ENCODE peak calls at places on chromosomes 2 and 18, in four cellular contexts. A is K562, C is GM12878, R is HL-60. Y is an unnamed sample.

GRCh38 chr2:239014897-239015768 is 167.2 kb downstream of the TWIST2 start:
- DNase-seq in A (no peak), C (no peak), R (no peak), Y (no peak)

GRCh38 chr18:2900742-2901404 is 54.1 kb downstream of the EMILIN2 start:
- DNase-seq in A (no peak), C (no peak), R (no peak), Y (no peak)

GRCh38 chr2:231181848-231182247 is 16.6 kb upstream of the ARMC9 start:
- DNase-seq in A (peak; percentile 58), C (peak; percentile 52), R (peak; percentile 96), Y (no peak)

GRCh38 chr2:237026981-237027711 is 58.5 kb upstream of the COPS8 start:
- DNase-seq in A (peak; percentile 20), C (no peak), R (peak; percentile 41), Y (peak; percentile 18)

GRCh38 chr18:43846302-43846701 is 569.0 kb upstream of the SYT4 start:
- DNase-seq in A (no peak), C (no peak), R (no peak), Y (no peak)

GRCh38 chr2:46547223-46548102 is 68.1 kb downstream of the TMEM247 start:
- DNase-seq in A (no peak), C (no peak), R (peak; percentile 84), Y (no peak)

GRCh38 chr2:23502096-23502495 is 117.1 kb downstream of the KLHL29 start:
- DNase-seq in A (no peak), C (no peak), R (no peak), Y (no peak)

GRCh38 chr18:6683112-6683876 is 46.2 kb upstream of the ARHGAP28 start:
- DNase-seq in A (peak; percentile 98), C (no peak), R (no peak), Y (no peak)

GRCh38 chr18:54392621-54393023 is 34.9 kb downstream of the C18orf54 start:
- DNase-seq in A (peak; percentile 30), C (no peak), R (peak; percentile 51), Y (no peak)

DNA sequence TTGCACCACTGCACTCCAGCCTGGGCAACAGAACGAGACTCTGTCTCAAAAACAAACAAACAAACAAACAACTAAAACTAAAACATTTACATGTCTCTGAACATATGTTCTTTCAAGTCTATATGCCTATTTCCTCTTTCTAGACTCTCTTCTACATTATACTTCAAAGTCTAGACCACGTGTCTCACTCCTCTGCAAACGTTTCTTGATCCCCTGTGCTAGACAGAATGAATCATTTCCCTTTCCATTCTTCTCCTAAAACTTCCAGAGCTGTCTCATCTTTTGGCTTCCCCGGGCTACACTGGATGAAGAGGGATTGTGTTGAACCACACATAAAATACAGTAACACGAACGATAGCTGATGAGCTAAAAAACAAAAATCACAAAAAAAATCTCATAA is 67.1 kb downstream of the BAZ2B start:
- DNase-seq in A (no peak), C (no peak), R (peak; percentile 22), Y (no peak)
- TF ChIP-seq POLR2AphosphoS5 in A (no peak), C (no peak), R (no peak), Y (no peak)

GRCh38 chr2:105688946-105689345 is 55.8 kb upstream of the NCK2 start:
- DNase-seq in A (no peak), C (no peak), R (no peak), Y (no peak)

GRCh38 chr2:105691942-105692341 is 52.8 kb upstream of the NCK2 start:
- DNase-seq in A (no peak), C (peak; percentile 17), R (no peak), Y (no peak)

GRCh38 chr2:105689484-105689883 is 55.2 kb upstream of the NCK2 start:
- DNase-seq in A (no peak), C (no peak), R (no peak), Y (no peak)

GRCh38 chr2:105686588-105686987 is 58.1 kb upstream of the NCK2 start:
- DNase-seq in A (no peak), C (no peak), R (no peak), Y (no peak)

DNA sequence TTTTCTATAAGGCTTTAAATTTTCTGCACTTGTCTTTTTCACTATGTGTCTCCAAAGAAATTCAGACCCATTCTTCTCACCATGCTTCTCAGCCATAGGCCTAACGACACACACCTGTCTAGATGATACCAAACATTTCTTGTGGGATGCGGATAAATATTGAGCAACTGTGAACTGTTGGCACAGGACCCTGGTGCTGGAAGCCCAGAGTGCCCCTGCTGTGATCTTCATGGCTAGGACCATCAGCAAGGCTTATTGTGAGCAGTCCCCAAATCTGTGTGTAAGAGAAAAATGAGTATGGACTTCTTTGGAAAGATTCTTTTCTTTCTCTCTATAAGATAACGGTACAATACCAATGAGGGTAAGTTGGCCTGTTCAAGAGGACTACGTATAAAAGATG is 54.1 kb upstream of the NCK2 start:
- DNase-seq in A (no peak), C (no peak), R (no peak), Y (no peak)
- TF ChIP-seq SPI1 in A (no peak), C (no peak), R (no peak), Y (no peak)

DNA sequence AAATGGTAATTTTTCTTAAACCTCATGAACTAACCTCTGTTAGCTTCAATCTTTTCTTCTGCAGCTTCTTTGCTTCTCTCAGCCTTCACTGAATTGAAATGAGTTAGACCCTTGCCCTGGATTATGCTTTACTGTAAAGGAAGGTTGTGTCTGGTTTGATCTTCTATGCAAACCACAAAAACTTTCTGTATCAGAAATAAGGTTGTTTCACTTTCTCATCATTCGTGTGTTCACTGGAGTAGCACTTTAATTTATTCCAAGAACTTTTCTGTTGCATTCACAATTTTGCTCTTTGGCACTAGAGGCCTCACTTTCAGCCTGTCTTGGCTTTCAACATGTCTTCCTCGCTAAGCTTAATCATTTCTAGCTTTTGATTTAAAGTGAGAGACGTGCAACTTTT is 365.3 kb downstream of the TDRD15 start:
- DNase-seq in A (no peak), C (no peak), R (no peak), Y (no peak)
- TF ChIP-seq POLR2AphosphoS5 in A (no peak), C (no peak), R (no peak), Y (no peak)

DNA sequence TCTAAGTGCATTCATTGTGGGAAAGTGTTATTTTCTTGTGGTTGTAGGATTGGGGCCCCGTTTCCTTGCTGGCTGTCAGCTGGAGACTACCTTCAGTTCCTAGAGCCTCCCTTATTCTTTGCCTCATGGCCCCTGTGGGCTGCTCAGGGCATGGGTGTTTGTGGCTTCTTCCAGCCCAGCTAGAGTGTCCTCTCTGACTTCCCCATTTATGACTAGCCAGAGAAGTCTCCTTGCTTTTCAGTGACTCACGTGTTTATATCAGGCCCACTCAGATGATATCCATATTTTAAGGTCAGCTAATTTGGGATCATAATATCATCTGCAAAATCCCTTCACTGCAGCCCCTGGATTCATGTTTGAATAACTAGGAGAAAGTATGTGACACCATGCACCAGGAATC is 62.8 kb downstream of the DTNA start:
- DNase-seq in A (no peak), C (no peak), R (peak; percentile 17), Y (no peak)
- TF ChIP-seq SPI1 in A (no peak), C (no peak), R (peak; percentile 83), Y (no peak)

GRCh38 chr2:113965644-113966043 is 75.8 kb downstream of the ACTR3 start:
- DNase-seq in A (peak; percentile 35), C (no peak), R (peak; percentile 49), Y (no peak)
- TF ChIP-seq POLR2AphosphoS5 in A (no peak), C (peak; percentile 35), R (peak; percentile 34), Y (peak; percentile 67)

DNA sequence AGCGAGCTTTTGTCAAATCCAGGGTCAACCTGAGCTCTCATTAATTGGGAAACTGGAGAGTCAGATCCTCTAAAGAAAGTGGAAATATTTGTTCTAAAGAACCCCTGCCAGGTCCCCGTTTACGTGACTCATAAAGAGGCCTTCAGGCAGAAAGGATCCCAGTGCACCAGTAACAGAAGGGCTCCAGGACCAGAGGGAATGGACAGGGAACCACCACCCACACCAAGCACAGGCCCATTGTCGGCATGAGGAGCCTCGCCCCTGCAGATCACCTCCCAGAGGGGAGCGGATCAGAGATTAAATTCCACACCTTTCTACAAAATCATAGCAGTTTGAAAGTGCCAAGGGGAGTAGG is 16.4 kb upstream of the C1QL2 start:
- DNase-seq in A (no peak), C (no peak), R (no peak), Y (no peak)
- TF ChIP-seq SPI1 in A (no peak), C (no peak), R (no peak), Y (no peak)

GRCh38 chr2:37672870-37673184 is 1.4 kb upstream of the CDC42EP3 start:
- DNase-seq in A (no peak), C (no peak), R (no peak), Y (no peak)

GRCh38 chr2:37672104-37672869 is 845 bp upstream of the CDC42EP3 start:
- DNase-seq in A (peak; percentile 70), C (no peak), R (peak; percentile 78), Y (peak; percentile 75)

GRCh38 chr2:37671816-37672103 is 318 bp upstream of the CDC42EP3 start:
- DNase-seq in A (no peak), C (no peak), R (no peak), Y (no peak)

GRCh38 chr2:37676274-37676673 is 4.8 kb upstream of the CDC42EP3 start:
- DNase-seq in A (no peak), C (no peak), R (no peak), Y (no peak)

DNA sequence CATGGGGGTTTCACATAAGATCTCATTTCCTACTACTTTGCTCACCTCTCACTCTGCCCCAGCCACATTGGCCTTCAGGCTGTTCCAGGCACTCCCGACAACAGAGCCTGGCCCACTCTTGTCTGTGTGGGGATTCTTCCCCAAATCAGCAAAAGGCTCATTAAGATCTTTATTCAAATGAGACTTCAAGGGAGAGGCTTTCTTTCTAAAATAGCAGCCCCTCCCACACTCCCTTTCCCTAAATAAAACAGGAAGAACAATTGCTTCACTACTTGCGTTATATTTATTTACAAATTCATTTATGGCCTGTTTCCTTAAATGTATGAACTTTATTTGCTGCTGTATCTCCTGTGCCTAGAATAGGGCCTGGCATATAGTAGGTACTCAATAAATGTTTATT is 3.6 kb upstream of the CDC42EP3 start:
- DNase-seq in A (no peak), C (no peak), R (peak; percentile 25), Y (no peak)
- TF ChIP-seq POLR2AphosphoS5 in A (no peak), C (no peak), R (no peak), Y (no peak)

DNA sequence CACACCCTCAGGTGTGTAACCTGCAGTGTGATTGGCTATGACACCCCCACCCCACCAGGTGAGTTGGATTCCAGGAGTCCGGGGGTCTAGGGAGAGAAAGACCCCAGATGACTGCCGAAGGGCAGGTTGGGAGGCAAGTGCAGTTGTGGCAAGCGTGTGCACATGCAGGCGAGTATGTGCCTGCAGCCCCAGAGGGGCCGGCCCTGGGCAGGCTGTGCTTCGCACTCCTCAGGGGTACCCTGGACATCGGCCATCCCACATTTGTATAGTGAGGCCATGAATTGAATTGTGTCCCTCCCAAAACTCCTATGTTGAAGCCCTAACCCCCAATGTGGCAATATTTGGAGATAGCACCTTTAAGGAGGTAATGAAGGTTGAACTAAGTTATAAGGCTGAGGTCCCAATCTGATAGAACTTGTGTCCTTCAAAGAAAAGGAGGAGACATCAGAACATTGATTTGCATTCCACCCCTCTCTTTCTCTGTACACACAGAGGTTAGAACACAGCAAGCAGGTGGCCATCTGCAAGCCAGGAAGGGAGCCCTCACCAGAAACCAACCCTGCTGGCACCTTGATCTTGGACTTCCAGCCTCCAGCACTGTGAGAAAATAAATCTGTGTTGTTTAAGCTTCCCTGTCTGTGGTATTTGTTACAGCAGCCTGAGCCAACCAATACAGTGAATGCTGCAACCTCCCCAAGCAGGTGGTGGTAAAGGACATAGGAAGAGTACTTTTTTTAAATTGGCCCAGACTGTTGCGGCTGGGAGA is 241.8 kb downstream of the TFCP2L1 start:
- DNase-seq in A (no peak), C (no peak), R (no peak), Y (no peak)
- TF ChIP-seq SPI1 in A (no peak), C (no peak), R (no peak), Y (no peak)